ENCODE peak calls at places on chromosome 21, in five cellular contexts. D is stimulated activated CD4-positive, alpha-beta T cell treated with anti-CD3 and anti-CD28 coated beads, TNF-alpha, amount 100 ng/mL, for 4 hours; P is HEK293T; J is iPS DF 6.9; E is T-cell. I is an unnamed sample.
A peak's percentile ranks its signal among the peaks of the same experiment; 100 is the strongest.

GRCh38 chr21:35664683-35665082 is 395.6 kb downstream of the SETD4 start:
- DNase-seq in E (no peak), D (no peak), J (no peak), P (no peak), I (no peak)

GRCh38 chr21:44956356-44957046 is 16.7 kb downstream of the SLX9 start:
- DNase-seq in J (no peak), D (no peak), E (no peak), P (no peak), I (no peak)

GRCh38 chr21:37742115-37742514 is 174.1 kb downstream of the KCNJ6 start:
- DNase-seq in E (no peak), P (no peak), J (no peak), D (no peak), I (no peak)

GRCh38 chr21:43759651-43760050 is 16.5 kb downstream of the CSTB start:
- DNase-seq in D (no peak), P (no peak), E (no peak), J (no peak), I (no peak)

GRCh38 chr21:33799378-33800090 is 116.1 kb downstream of the ATP5PO start:
- DNase-seq in E (no peak), D (no peak), J (no peak), P (no peak), I (no peak)

GRCh38 chr21:33168886-33169285 is 60.9 kb upstream of the IFNAR2 start:
- DNase-seq in P (no peak), J (no peak), E (no peak), D (no peak), I (no peak)

GRCh38 chr21:38909109-38909508 is 103.4 kb downstream of the ETS2 start:
- DNase-seq in D (no peak), J (no peak), P (no peak), E (no peak), I (no peak)

GRCh38 chr21:44366586-44367211 is 13.3 kb downstream of the TRPM2 start:
- DNase-seq in D (no peak), P (no peak), J (no peak), E (no peak), I (no peak)

GRCh38 chr21:35649186-35649585 is 411.1 kb downstream of the SETD4 start:
- DNase-seq in P (no peak), E (no peak), J (no peak), D (no peak), I (no peak)

GRCh38 chr21:38712076-38712475 is 93.7 kb upstream of the ETS2 start:
- DNase-seq in D (no peak), P (peak; percentile 28), E (no peak), J (peak; percentile 37), I (peak; percentile 45)

GRCh38 chr21:34029724-34030528 is 43.5 kb upstream of the MRPS6 start:
- DNase-seq in E (peak; percentile 7), J (peak; percentile 76), P (peak; percentile 84), D (peak; percentile 6), I (no peak)

GRCh38 chr21:43578677-43579313 is 80.5 kb downstream of the HSF2BP start:
- DNase-seq in E (no peak), P (no peak), D (no peak), J (no peak), I (no peak)

GRCh38 chr21:31656199-31657095 is 3.0 kb upstream of the SOD1 start:
- DNase-seq in J (no peak), P (no peak), E (no peak), D (no peak), I (no peak)

GRCh38 chr21:45831991-45832740 is 149.4 kb upstream of the COL6A1 start:
- DNase-seq in J (no peak), D (no peak), E (no peak), P (no peak), I (no peak)

GRCh38 chr21:45497846-45498645 is 44.2 kb downstream of the SLC19A1 start:
- DNase-seq in E (no peak), P (no peak), D (no peak), J (no peak), I (no peak)

GRCh38 chr21:31650930-31651329 is 8.6 kb upstream of the SOD1 start:
- DNase-seq in D (no peak), E (no peak), J (no peak), P (no peak), I (no peak)

GRCh38 chr21:35254006-35254751 is 205.1 kb upstream of the RUNX1 start:
- DNase-seq in E (no peak), J (no peak), D (no peak), P (no peak), I (no peak)

GRCh38 chr21:43958364-43959158 is 53.5 kb upstream of the TRAPPC10 start:
- DNase-seq in P (no peak), D (no peak), E (no peak), J (no peak), I (no peak)

GRCh38 chr21:35697321-35697808 is 363.0 kb downstream of the SETD4 start:
- DNase-seq in E (no peak), J (no peak), D (no peak), P (no peak), I (no peak)

I was measured in HL-60.